ENCODE peak calls at places on chromosomes 13 and 19, in six cellular contexts. One of them, this sample, is unnamed.

GRCh38 chr19:16298334-16298733 is 26.3 kb upstream of the KLF2 start:
- DNase-seq in BE2C: no peak
- DNase-seq in CD8-positive, alpha-beta T cell: no peak
- DNase-seq in tibial artery: no peak
- DNase-seq in esophagus squamous epithelium: no peak
- DNase-seq in choroid plexus epithelial cell: no peak
- DNase-seq in this sample: no peak

GRCh38 chr19:45973564-45974338 is at the start of gene NOVA2:
- DNase-seq in esophagus squamous epithelium: no peak
- DNase-seq in CD8-positive, alpha-beta T cell: no peak
- DNase-seq in choroid plexus epithelial cell: peak
- DNase-seq in BE2C: peak
- DNase-seq in tibial artery: peak
- DNase-seq in this sample: no peak

GRCh38 chr13:29436291-29436690 is 159.2 kb downstream of the SLC7A1 start:
- DNase-seq in tibial artery: no peak
- DNase-seq in esophagus squamous epithelium: no peak
- DNase-seq in CD8-positive, alpha-beta T cell: no peak
- DNase-seq in choroid plexus epithelial cell: peak
- DNase-seq in BE2C: no peak
- DNase-seq in this sample: no peak

GRCh38 chr13:33797622-33798021 is 20.3 kb upstream of the RFC3 start:
- DNase-seq in tibial artery: no peak
- DNase-seq in CD8-positive, alpha-beta T cell: no peak
- DNase-seq in choroid plexus epithelial cell: peak
- DNase-seq in esophagus squamous epithelium: no peak
- DNase-seq in BE2C: no peak
- DNase-seq in this sample: no peak

GRCh38 chr19:3699741-3700241 is 477 bp downstream of the PIP5K1C start:
- DNase-seq in choroid plexus epithelial cell: no peak
- DNase-seq in BE2C: no peak
- DNase-seq in esophagus squamous epithelium: no peak
- DNase-seq in tibial artery: no peak
- DNase-seq in CD8-positive, alpha-beta T cell: no peak
- DNase-seq in this sample: no peak

GRCh38 chr19:17209126-17210036 is 5.8 kb upstream of the USE1 start:
- DNase-seq in esophagus squamous epithelium: no peak
- DNase-seq in tibial artery: no peak
- DNase-seq in CD8-positive, alpha-beta T cell: peak
- DNase-seq in BE2C: peak
- DNase-seq in choroid plexus epithelial cell: peak
- DNase-seq in this sample: no peak

GRCh38 chr19:48741222-48741999 is 1.0 kb upstream of the RASIP1 start:
- DNase-seq in BE2C: peak
- DNase-seq in CD8-positive, alpha-beta T cell: no peak
- DNase-seq in choroid plexus epithelial cell: no peak
- DNase-seq in tibial artery: no peak
- DNase-seq in esophagus squamous epithelium: no peak
- DNase-seq in this sample: no peak

GRCh38 chr19:12913011-12913561 is 6.0 kb downstream of the SYCE2 start:
- DNase-seq in BE2C: peak
- DNase-seq in choroid plexus epithelial cell: peak
- DNase-seq in esophagus squamous epithelium: no peak
- DNase-seq in CD8-positive, alpha-beta T cell: no peak
- DNase-seq in tibial artery: peak
- DNase-seq in this sample: no peak

GRCh38 chr13:44064376-44064775 is 184.7 kb downstream of the LACC1 start:
- DNase-seq in CD8-positive, alpha-beta T cell: no peak
- DNase-seq in esophagus squamous epithelium: no peak
- DNase-seq in tibial artery: no peak
- DNase-seq in choroid plexus epithelial cell: no peak
- DNase-seq in BE2C: no peak
- DNase-seq in this sample: no peak

GRCh38 chr13:111610077-111610476 is 289.6 kb downstream of the TEX29 start:
- DNase-seq in BE2C: no peak
- DNase-seq in CD8-positive, alpha-beta T cell: no peak
- DNase-seq in tibial artery: no peak
- DNase-seq in choroid plexus epithelial cell: no peak
- DNase-seq in esophagus squamous epithelium: no peak
- DNase-seq in this sample: no peak

GRCh38 chr19:18589380-18590272 is 1.0 kb downstream of the REX1BD start:
- DNase-seq in tibial artery: peak
- DNase-seq in CD8-positive, alpha-beta T cell: peak
- DNase-seq in BE2C: peak
- DNase-seq in esophagus squamous epithelium: no peak
- DNase-seq in choroid plexus epithelial cell: peak
- DNase-seq in this sample: no peak

GRCh38 chr19:58368561-58369360 is 6.2 kb upstream of the ZNF497 start:
- DNase-seq in choroid plexus epithelial cell: no peak
- DNase-seq in tibial artery: no peak
- DNase-seq in CD8-positive, alpha-beta T cell: no peak
- DNase-seq in BE2C: no peak
- DNase-seq in esophagus squamous epithelium: no peak
- DNase-seq in this sample: no peak

GRCh38 chr19:58366576-58367430 is 4.3 kb upstream of the ZNF497 start:
- DNase-seq in BE2C: no peak
- DNase-seq in esophagus squamous epithelium: no peak
- DNase-seq in CD8-positive, alpha-beta T cell: no peak
- DNase-seq in choroid plexus epithelial cell: no peak
- DNase-seq in tibial artery: no peak
- DNase-seq in this sample: no peak

GRCh38 chr19:58367698-58368454 is 5.3 kb upstream of the ZNF497 start:
- DNase-seq in tibial artery: no peak
- DNase-seq in choroid plexus epithelial cell: no peak
- DNase-seq in CD8-positive, alpha-beta T cell: no peak
- DNase-seq in esophagus squamous epithelium: no peak
- DNase-seq in BE2C: no peak
- DNase-seq in this sample: no peak

GRCh38 chr19:58374200-58374599 is 6.6 kb downstream of the ZNF837 start:
- DNase-seq in tibial artery: no peak
- DNase-seq in BE2C: no peak
- DNase-seq in CD8-positive, alpha-beta T cell: no peak
- DNase-seq in choroid plexus epithelial cell: peak
- DNase-seq in esophagus squamous epithelium: no peak
- DNase-seq in this sample: no peak

GRCh38 chr19:58372311-58373133 is 8.3 kb downstream of the ZNF837 start:
- DNase-seq in choroid plexus epithelial cell: no peak
- DNase-seq in tibial artery: no peak
- DNase-seq in CD8-positive, alpha-beta T cell: no peak
- DNase-seq in BE2C: no peak
- DNase-seq in esophagus squamous epithelium: no peak
- DNase-seq in this sample: no peak
- TF ChIP-seq CTCF in choroid plexus epithelial cell: peak
- TF ChIP-seq CTCF in tibial artery: no peak
- TF ChIP-seq CTCF in CD8-positive, alpha-beta T cell: no peak
- TF ChIP-seq CTCF in BE2C: no peak
- TF ChIP-seq CTCF in esophagus squamous epithelium: no peak
- TF ChIP-seq CTCF in this sample: no peak

GRCh38 chr13:24998433-24998832 is 97.5 kb upstream of the PABPC3 start:
- DNase-seq in choroid plexus epithelial cell: no peak
- DNase-seq in BE2C: no peak
- DNase-seq in esophagus squamous epithelium: no peak
- DNase-seq in CD8-positive, alpha-beta T cell: no peak
- DNase-seq in tibial artery: no peak
- DNase-seq in this sample: no peak

GRCh38 chr13:24997367-24997967 is 98.5 kb upstream of the PABPC3 start:
- DNase-seq in choroid plexus epithelial cell: peak
- DNase-seq in esophagus squamous epithelium: no peak
- DNase-seq in tibial artery: no peak
- DNase-seq in CD8-positive, alpha-beta T cell: no peak
- DNase-seq in BE2C: peak
- DNase-seq in this sample: no peak

GRCh38 chr13:24995225-24995804 is 100.6 kb upstream of the PABPC3 start:
- DNase-seq in choroid plexus epithelial cell: peak
- DNase-seq in CD8-positive, alpha-beta T cell: peak
- DNase-seq in BE2C: peak
- DNase-seq in esophagus squamous epithelium: no peak
- DNase-seq in tibial artery: peak
- DNase-seq in this sample: no peak
- TF ChIP-seq CTCF in choroid plexus epithelial cell: peak
- TF ChIP-seq CTCF in CD8-positive, alpha-beta T cell: peak
- TF ChIP-seq CTCF in BE2C: peak
- TF ChIP-seq CTCF in esophagus squamous epithelium: peak
- TF ChIP-seq CTCF in tibial artery: peak
- TF ChIP-seq CTCF in this sample: no peak

DNA sequence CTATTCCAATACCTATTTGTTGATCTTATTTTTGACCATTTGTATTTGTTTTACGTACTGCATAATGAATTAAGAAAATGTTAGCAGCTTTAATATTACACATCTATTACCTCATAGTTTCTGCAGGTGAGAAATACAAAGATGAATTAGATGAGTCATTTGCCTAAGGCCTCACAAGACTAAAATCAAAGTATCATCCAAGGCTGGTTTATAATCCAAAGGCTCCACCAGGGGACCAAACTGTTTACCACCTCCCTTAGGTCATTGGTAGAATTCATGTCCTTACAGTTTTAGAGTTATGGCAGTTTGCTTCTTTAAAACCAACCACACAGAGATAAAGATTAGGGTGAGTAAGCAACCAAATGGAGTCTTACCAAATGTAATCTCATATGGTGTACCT is 848.1 kb downstream of the SLITRK6 start:
- DNase-seq in choroid plexus epithelial cell: no peak
- DNase-seq in tibial artery: no peak
- DNase-seq in esophagus squamous epithelium: no peak
- DNase-seq in BE2C: no peak
- DNase-seq in CD8-positive, alpha-beta T cell: no peak
- DNase-seq in this sample: no peak
- TF ChIP-seq CTCF in choroid plexus epithelial cell: no peak
- TF ChIP-seq CTCF in tibial artery: no peak
- TF ChIP-seq CTCF in esophagus squamous epithelium: no peak
- TF ChIP-seq CTCF in BE2C: peak
- TF ChIP-seq CTCF in CD8-positive, alpha-beta T cell: no peak
- TF ChIP-seq CTCF in this sample: no peak

GRCh38 chr19:33022472-33023116 is 42.1 kb downstream of the RHPN2 start:
- DNase-seq in CD8-positive, alpha-beta T cell: no peak
- DNase-seq in choroid plexus epithelial cell: peak
- DNase-seq in BE2C: no peak
- DNase-seq in tibial artery: no peak
- DNase-seq in esophagus squamous epithelium: no peak
- DNase-seq in this sample: no peak
- TF ChIP-seq CTCF in CD8-positive, alpha-beta T cell: no peak
- TF ChIP-seq CTCF in choroid plexus epithelial cell: peak
- TF ChIP-seq CTCF in BE2C: no peak
- TF ChIP-seq CTCF in tibial artery: no peak
- TF ChIP-seq CTCF in esophagus squamous epithelium: no peak
- TF ChIP-seq CTCF in this sample: no peak